ENCODE peak calls at places on chromosome 15, in ten cellular contexts. P is activated naive CD8-positive, alpha-beta T cell treated with anti-CD3 and anti-CD28 coated beads, Interleukin-2, amount 50 U/mL, for 24 hours; T is MV-4-11; L is right atrium auricular region; I is nucleus accumbens; Z is T follicular helper cell; R is activated CD8-positive, alpha-beta memory T cell treated with anti-CD3 and anti-CD28 coated beads for 48 hours; K is stimulated activated CD4-positive, alpha-beta T cell treated with anti-CD3 and anti-CD28 coated beads, Interleukin-1b, Interleukin-23, amount 100 ng/mL, for 1 hour; M is naive B cell; G is GM12891. D is an unnamed sample.

GRCh38 chr15:60026555-60026954 is 22.4 kb downstream of the FOXB1 start:
- DNase-seq in P (no peak), T (no peak), L (no peak), I (no peak), Z (no peak), R (no peak), K (no peak), M (no peak), G (no peak), D (no peak)

GRCh38 chr15:67715166-67715565 is 110.1 kb upstream of the SKOR1 start:
- DNase-seq in P (no peak), T (no peak), L (no peak), I (no peak), Z (no peak), R (no peak), K (no peak), M (no peak), G (no peak), D (peak)

GRCh38 chr15:44033894-44034293 is 161.2 kb downstream of the FRMD5 start:
- DNase-seq in P (no peak), T (no peak), L (no peak), I (no peak), Z (no peak), R (no peak), K (no peak), M (no peak), G (no peak), D (no peak)

GRCh38 chr15:60614862-60615771 is 136.2 kb upstream of the ICE2 start:
- DNase-seq in P (no peak), T (no peak), L (no peak), I (no peak), Z (no peak), R (no peak), K (no peak), M (no peak), G (no peak), D (no peak)

GRCh38 chr15:86725628-86726027 is 646.0 kb downstream of the AGBL1 start:
- DNase-seq in P (no peak), T (no peak), L (no peak), I (no peak), Z (no peak), R (no peak), K (no peak), M (no peak), G (no peak), D (no peak)

GRCh38 chr15:70672081-70672480 is 91.3 kb downstream of the UACA start:
- DNase-seq in P (no peak), T (peak), L (no peak), I (no peak), Z (no peak), R (no peak), K (no peak), M (no peak), G (no peak), D (no peak)

GRCh38 chr15:58748787-58749531 is 548 bp downstream of the ADAM10 start:
- DNase-seq in P (peak), T (no peak), L (peak), I (peak), Z (peak), R (peak), K (no peak), M (peak), G (peak), D (peak)

GRCh38 chr15:45454825-45455224 is 67.7 kb downstream of the SLC30A4 start:
- DNase-seq in P (peak), T (peak), L (no peak), I (no peak), Z (peak), R (no peak), K (no peak), M (peak), G (peak), D (no peak)

GRCh38 chr15:69253156-69253555 is 45.6 kb upstream of the PAQR5 start:
- DNase-seq in P (no peak), T (no peak), L (no peak), I (peak), Z (no peak), R (no peak), K (no peak), M (no peak), G (no peak), D (no peak)

GRCh38 chr15:33160054-33160453 is 34.5 kb downstream of the FMN1 start:
- DNase-seq in P (no peak), T (peak), L (no peak), I (no peak), Z (no peak), R (no peak), K (no peak), M (no peak), G (no peak), D (no peak)

GRCh38 chr15:37880009-37880834 is 54.2 kb upstream of the TMCO5A start:
- DNase-seq in P (no peak), T (peak), L (no peak), I (no peak), Z (no peak), R (no peak), K (no peak), M (no peak), G (no peak), D (peak)

GRCh38 chr15:34650177-34650576 is 66.7 kb upstream of the GOLGA8B start:
- DNase-seq in P (peak), T (no peak), L (no peak), I (no peak), Z (no peak), R (no peak), K (no peak), M (no peak), G (no peak), D (no peak)

GRCh38 chr15:96247631-96248305 is 82.7 kb upstream of the NR2F2 start:
- DNase-seq in P (no peak), T (no peak), L (no peak), I (no peak), Z (no peak), R (no peak), K (no peak), M (no peak), G (no peak), D (no peak)

D was measured in SHP77 treated with DMSO at 0.1 percent for 48 hours.